ENCODE peak calls at places on chromosomes 5 and 9, in five cellular contexts. Q, D, P, T and S are unnamed samples.

GRCh38 chr5:52491071-52491828 is 296.5 kb upstream of the ITGA1 start:
- DNase-seq in T (no peak), P (no peak), Q (no peak), D (no peak), S (peak; percentile 95)

GRCh38 chr9:98361645-98362044 is 106.2 kb upstream of the TBC1D2 start:
- DNase-seq in D (no peak), Q (no peak), P (peak; percentile 8), T (no peak), S (no peak)

GRCh38 chr5:69230181-69230580 is 4.5 kb upstream of the CDK7 start:
- DNase-seq in D (no peak), P (no peak), Q (no peak), T (no peak), S (no peak)

GRCh38 chr9:81619353-81620008 is 69.9 kb downstream of the TLE1 start:
- DNase-seq in D (no peak), Q (peak; percentile 91), T (no peak), P (no peak), S (no peak)

GRCh38 chr9:127177221-127177620 is 54.8 kb upstream of the ANGPTL2 start:
- DNase-seq in Q (no peak), T (no peak), P (no peak), D (peak; percentile 37), S (no peak)

GRCh38 chr5:71734141-71734540 is 15.1 kb downstream of the CARTPT start:
- DNase-seq in T (no peak), P (no peak), Q (no peak), D (no peak), S (no peak)

GRCh38 chr5:138922494-138922893 is 47.4 kb upstream of the LRRTM2 start:
- DNase-seq in T (no peak), P (no peak), D (no peak), Q (no peak), S (no peak)

GRCh38 chr9:76662476-76663281 is 101.6 kb upstream of the PCA3 start:
- DNase-seq in T (no peak), Q (no peak), P (no peak), D (no peak), S (no peak)

GRCh38 chr9:38432922-38433510 is 8.8 kb upstream of the IGFBPL1 start:
- DNase-seq in Q (peak; percentile 46), D (no peak), P (peak; percentile 52), T (peak; percentile 15), S (peak; percentile 8)

GRCh38 chr5:69454460-69455249 is 37.9 kb upstream of the OCLN start:
- DNase-seq in T (no peak), P (no peak), Q (no peak), D (no peak), S (no peak)

GRCh38 chr5:56321236-56321881 is 88.2 kb upstream of the ANKRD55 start:
- DNase-seq in Q (no peak), T (no peak), D (no peak), P (no peak), S (no peak)

GRCh38 chr5:154513669-154514084 is 35.6 kb upstream of the HAND1 start:
- DNase-seq in D (no peak), T (no peak), P (no peak), Q (peak; percentile 70), S (no peak)

GRCh38 chr5:36885566-36886485 is 9.3 kb downstream of the NIPBL start:
- DNase-seq in D (no peak), T (no peak), Q (no peak), P (no peak), S (no peak)

GRCh38 chr9:129544766-129545165 is 76.1 kb downstream of the C9orf50 start:
- DNase-seq in T (no peak), Q (peak; percentile 42), D (no peak), P (no peak), S (no peak)

GRCh38 chr5:131001507-131001906 is 163.5 kb downstream of the HINT1 start:
- DNase-seq in P (no peak), Q (no peak), T (no peak), D (no peak), S (no peak)

GRCh38 chr9:132998861-132999635 is 20.6 kb downstream of the GFI1B start:
- DNase-seq in Q (no peak), P (peak; percentile 30), D (no peak), T (no peak), S (no peak)

GRCh38 chr9:20043461-20043860 is 254.6 kb upstream of the SLC24A2 start:
- DNase-seq in T (peak; percentile 1), P (no peak), Q (no peak), D (no peak), S (no peak)

GRCh38 chr9:127520941-127521918 is 69.9 kb downstream of the LRSAM1 start:
- DNase-seq in P (no peak), T (no peak), Q (peak; percentile 86), D (peak; percentile 75), S (no peak)

GRCh38 chr9:136237486-136238341 is 7.9 kb downstream of the QSOX2 start:
- DNase-seq in Q (no peak), T (no peak), D (no peak), P (no peak), S (no peak)

GRCh38 chr5:151095341-151096000 is 14.6 kb upstream of the TNIP1 start:
- DNase-seq in D (no peak), Q (peak; percentile 51), P (no peak), T (no peak), S (peak; percentile 33)

GRCh38 chr5:113162770-113163169 is 186.2 kb downstream of the DCP2 start:
- DNase-seq in P (no peak), T (no peak), D (no peak), Q (peak; percentile 54), S (no peak)

GRCh38 chr5:143585970-143586369 is 182.5 kb upstream of the NR3C1 start:
- DNase-seq in T (no peak), Q (no peak), P (no peak), D (no peak), S (no peak)